ENCODE peak calls at places on chromosomes 7 and 10, in six cellular contexts. M is HCT116, F is Peyer's patch, D is right lobe of liver, G is sigmoid colon, C is uterus. U is an unnamed sample.

GRCh38 chr10:97865488-97865887 is 15.8 kb downstream of the GOLGA7B start:
- DNase-seq in M (no peak), D (no peak), C (no peak), G (no peak), F (no peak), U (no peak)

GRCh38 chr7:157527686-157528085 is 190.9 kb downstream of the DNAJB6 start:
- DNase-seq in F (peak; percentile 16), D (peak; percentile 49), M (no peak), C (no peak), G (no peak), U (no peak)

GRCh38 chr10:80351220-80351619 is 5.3 kb downstream of the DYDC1 start:
- DNase-seq in F (no peak), G (no peak), D (no peak), M (no peak), C (no peak), U (no peak)

GRCh38 chr10:84541289-84541637 is 212.9 kb downstream of the CCSER2 start:
- DNase-seq in C (no peak), G (no peak), F (no peak), M (no peak), D (no peak), U (no peak)

GRCh38 chr7:132321387-132321786 is 254.9 kb downstream of the PLXNA4 start:
- DNase-seq in C (no peak), D (no peak), M (no peak), F (no peak), G (no peak), U (no peak)

GRCh38 chr7:28847681-28848080 is 110.4 kb downstream of the TRIL start:
- DNase-seq in M (no peak), G (peak; percentile 86), F (no peak), C (peak; percentile 16), D (no peak), U (no peak)

GRCh38 chr7:10412426-10413019 is 561.1 kb upstream of the PHF14 start:
- DNase-seq in F (no peak), M (peak; percentile 16), G (no peak), C (no peak), D (no peak), U (no peak)

GRCh38 chr10:71429929-71430328 is 33.2 kb downstream of the CDH23 start:
- DNase-seq in C (no peak), M (no peak), D (peak; percentile 19), G (no peak), F (no peak), U (no peak)

GRCh38 chr10:22554481-22555182 is 159.7 kb downstream of the PIP4K2A start:
- DNase-seq in M (no peak), G (peak; percentile 88), F (no peak), D (peak; percentile 85), C (peak; percentile 80), U (peak; percentile 28)

GRCh38 chr10:68628576-68629127 is 68.5 kb downstream of the TET1 start:
- DNase-seq in G (no peak), F (no peak), D (no peak), C (no peak), M (no peak), U (peak; percentile 35)

GRCh38 chr7:159140170-159140910 is 4.3 kb downstream of the VIPR2 start:
- DNase-seq in G (no peak), M (no peak), D (no peak), F (no peak), C (peak; percentile 10), U (no peak)

GRCh38 chr10:107565014-107565413 is 400.5 kb upstream of the SORCS1 start:
- DNase-seq in F (no peak), G (no peak), M (no peak), D (no peak), C (no peak), U (no peak)

GRCh38 chr7:20778063-20778721 is 8.5 kb downstream of the SP8 start:
- DNase-seq in F (peak; percentile 72), D (no peak), G (no peak), M (no peak), C (no peak), U (peak; percentile 18)

GRCh38 chr7:845731-846130 is 13.5 kb downstream of the SUN1 start:
- DNase-seq in F (no peak), G (no peak), D (no peak), C (no peak), M (no peak), U (no peak)

GRCh38 chr10:17668435-17669184 is 24.7 kb downstream of the STAM start:
- DNase-seq in C (no peak), F (no peak), D (no peak), G (no peak), M (no peak), U (no peak)

GRCh38 chr7:124752310-124752709 is 13.3 kb downstream of the GPR37 start:
- DNase-seq in F (no peak), G (no peak), D (no peak), C (no peak), M (no peak), U (no peak)

GRCh38 chr7:116180302-116180701 is 30.0 kb upstream of the TES start:
- DNase-seq in M (peak; percentile 43), D (no peak), C (no peak), G (no peak), F (no peak), U (no peak)

GRCh38 chr10:75662715-75663114 is 231.3 kb downstream of the LRMDA start:
- DNase-seq in G (peak; percentile 90), M (no peak), F (no peak), C (peak; percentile 76), D (no peak), U (peak; percentile 37)

GRCh38 chr7:16695621-16696237 is 49.7 kb downstream of the BZW2 start:
- DNase-seq in C (no peak), G (no peak), M (peak; percentile 48), F (no peak), D (no peak), U (peak; percentile 14)

GRCh38 chr7:80316811-80317210 is 182.2 kb downstream of the GNAI1 start:
- DNase-seq in D (no peak), G (no peak), C (no peak), M (no peak), F (no peak), U (no peak)

GRCh38 chr10:86645111-86645445 is 9.3 kb upstream of the OPN4 start:
- DNase-seq in D (no peak), G (peak; percentile 37), C (no peak), F (peak; percentile 39), M (no peak), U (no peak)

GRCh38 chr10:93077860-93078337 is 4.2 kb downstream of the CYP26A1 start:
- DNase-seq in M (no peak), C (no peak), F (no peak), D (peak; percentile 68), G (no peak), U (no peak)

GRCh38 chr7:107528461-107528860 is 35.3 kb downstream of the COG5 start:
- DNase-seq in C (no peak), G (no peak), D (no peak), F (no peak), M (no peak), U (no peak)

GRCh38 chr7:37235813-37236212 is 212.9 kb downstream of the ELMO1 start:
- DNase-seq in G (no peak), M (no peak), C (no peak), F (no peak), D (no peak), U (no peak)

GRCh38 chr7:131556055-131556911 is at the start of gene PODXL:
- DNase-seq in C (peak; percentile 66), G (peak; percentile 85), D (peak; percentile 77), M (no peak), F (peak; percentile 88), U (peak; percentile 74)

GRCh38 chr7:134448359-134449229 is 10.3 kb downstream of the AKR1B1 start:
- DNase-seq in G (no peak), C (no peak), D (no peak), M (peak; percentile 21), F (no peak), U (no peak)

GRCh38 chr7:21947056-21947455 is 1.4 kb upstream of the CDCA7L start:
- DNase-seq in C (no peak), D (no peak), F (no peak), G (no peak), M (no peak), U (no peak)

GRCh38 chr10:6418167-6418566 is 161.9 kb downstream of the PRKCQ start:
- DNase-seq in M (no peak), G (no peak), C (no peak), F (no peak), D (no peak), U (no peak)

GRCh38 chr10:128070161-128070560 is 56.1 kb downstream of the MKI67 start:
- DNase-seq in F (no peak), M (no peak), C (no peak), G (peak; percentile 48), D (no peak), U (peak; percentile 5)
- H3K36me3 ChIP-seq in F (no peaks in the 10 kb centered on the region), M (no peaks in the 10 kb centered on the region), C (no peaks in the 10 kb centered on the region), G (no peaks in the 10 kb centered on the region), D (no peaks in the 10 kb centered on the region), U (no peaks in the 10 kb centered on the region)

DNA sequence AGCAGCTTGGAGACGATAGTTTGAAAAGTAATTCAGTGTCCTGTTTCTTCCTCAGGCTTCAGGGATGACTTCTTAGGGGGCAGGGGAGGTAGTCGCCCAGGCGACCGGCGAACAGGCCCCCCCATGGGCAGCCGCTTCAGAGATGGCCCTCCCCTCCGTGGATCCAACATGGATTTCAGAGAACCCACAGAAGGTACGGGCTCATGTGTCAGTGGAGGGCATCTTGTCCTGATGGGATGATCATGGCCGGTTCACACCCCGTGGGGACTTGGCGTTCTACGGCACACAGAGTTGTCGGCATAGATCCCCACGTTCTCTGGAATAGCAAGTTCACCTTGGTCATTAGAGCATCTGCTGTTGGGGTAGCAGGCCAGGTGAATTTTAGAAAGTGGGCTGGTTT is 15.1 kb upstream of the LAT2 start:
- DNase-seq in D (no peak), G (no peak), M (no peak), C (no peak), F (no peak), U (no peak)
- TF ChIP-seq POLR2A in D (no peak), G (no peak), M (no peak), C (no peak), F (no peak), U (no peak)

GRCh38 chr10:123117644-123118409 is 17.9 kb upstream of the HMX3 start:
- DNase-seq in M (no peak), C (no peak), G (no peak), F (no peak), D (no peak), U (no peak)
- TF ChIP-seq CTCF in M (no peak), C (no peak), G (no peak), F (no peak), D (no peak), U (no peak)

GRCh38 chr7:99028261-99028971 is 115.5 kb downstream of the SMURF1 start:
- DNase-seq in C (no peak), D (no peak), F (no peak), G (peak; percentile 58), M (no peak), U (no peak)

GRCh38 chr7:99027241-99027640 is 116.7 kb downstream of the SMURF1 start:
- DNase-seq in G (no peak), C (no peak), M (no peak), F (no peak), D (no peak), U (no peak)

GRCh38 chr7:99029481-99030144 is 114.3 kb downstream of the SMURF1 start:
- DNase-seq in G (peak; percentile 37), D (no peak), F (no peak), C (no peak), M (no peak), U (no peak)

GRCh38 chr7:99030145-99030856 is 113.6 kb downstream of the SMURF1 start:
- DNase-seq in C (no peak), F (no peak), D (no peak), G (peak; percentile 28), M (no peak), U (no peak)

GRCh38 chr7:99027841-99028240 is 116.1 kb downstream of the SMURF1 start:
- DNase-seq in M (no peak), D (no peak), G (peak; percentile 50), F (no peak), C (no peak), U (no peak)
- H3K36me3 ChIP-seq in M (peaks cover 13% of the 10 kb centered on the region), D (no peaks in the 10 kb centered on the region), G (peaks cover 32% of the 10 kb centered on the region), F (no peaks in the 10 kb centered on the region), C (no peaks in the 10 kb centered on the region), U (no peaks in the 10 kb centered on the region)